ENCODE peak calls at places on chromosomes 12 and 14, in six cellular contexts. W is osteocyte; N is keratinocyte; S is stimulated activated naive CD8-positive, alpha-beta T cell treated with anti-CD3 and anti-CD28 coated beads, Interleukin-15, Interleukin-2, amounts not matched to agents 100 U/mL and 50 U/mL, for 24 hours; O is NT2/D1; U is OCI-LY7. V is an unnamed sample.

GRCh38 chr12:105240233-105240632 is 4.3 kb upstream of the APPL2 start:
- DNase-seq in S (no peak), O (no peak), U (peak; percentile 20), W (no peak), N (no peak), V (peak; percentile 51)

GRCh38 chr14:81446279-81447007 is 46.3 kb upstream of the STON2 start:
- DNase-seq in O (no peak), S (no peak), N (no peak), U (no peak), W (no peak), V (no peak)

GRCh38 chr12:57242691-57243454 is 8.1 kb downstream of the STAC3 start:
- DNase-seq in U (peak; percentile 97), W (no peak), N (no peak), S (peak; percentile 88), O (peak; percentile 90), V (peak; percentile 64)

GRCh38 chr14:99513183-99513694 is 32.0 kb downstream of the CCNK start:
- DNase-seq in W (no peak), U (no peak), N (no peak), S (no peak), O (no peak), V (no peak)

GRCh38 chr12:120536064-120536791 is 2.1 kb downstream of the RNF10 start:
- DNase-seq in N (no peak), W (no peak), O (no peak), U (peak; percentile 33), S (peak; percentile 24), V (no peak)

GRCh38 chr14:71692496-71692895 is 239.7 kb upstream of the RGS6 start:
- DNase-seq in N (no peak), W (no peak), O (no peak), U (no peak), S (no peak), V (no peak)

GRCh38 chr14:65278589-65278988 is 133.9 kb upstream of the FUT8 start:
- DNase-seq in U (no peak), N (no peak), S (no peak), O (no peak), W (no peak), V (no peak)

GRCh38 chr14:56075301-56075700 is 42.9 kb upstream of the PELI2 start:
- DNase-seq in S (no peak), U (no peak), O (no peak), N (no peak), W (no peak), V (no peak)

GRCh38 chr14:104872469-104873341 is 7.6 kb downstream of the CEP170B start:
- DNase-seq in W (no peak), N (no peak), O (no peak), U (no peak), S (no peak), V (no peak)

GRCh38 chr12:120079352-120080042 is 37.1 kb downstream of the RAB35 start:
- DNase-seq in N (peak; percentile 59), W (no peak), O (no peak), S (no peak), U (no peak), V (no peak)

GRCh38 chr14:71168564-71168963 is 261.3 kb downstream of the PCNX1 start:
- DNase-seq in N (no peak), U (no peak), S (no peak), W (no peak), O (no peak), V (peak; percentile 37)

GRCh38 chr14:35786856-35787255 is 22.2 kb downstream of the RALGAPA1 start:
- DNase-seq in S (no peak), U (no peak), O (no peak), W (no peak), N (no peak), V (no peak)

GRCh38 chr12:113847856-113848255 is 118.3 kb downstream of the RBM19 start:
- DNase-seq in N (no peak), W (no peak), U (no peak), S (no peak), O (no peak), V (no peak)

GRCh38 chr14:96351986-96352385 is 11.2 kb downstream of the ATG2B start:
- DNase-seq in U (no peak), W (no peak), S (no peak), N (no peak), O (no peak), V (no peak)

GRCh38 chr12:56160160-56160763 is 2.1 kb downstream of the MYL6 start:
- DNase-seq in N (no peak), O (peak; percentile 40), W (no peak), U (peak; percentile 28), S (peak; percentile 59), V (no peak)

GRCh38 chr14:101220921-101221510 is 317.5 kb upstream of the RTL1 start:
- DNase-seq in O (no peak), W (peak; percentile 54), U (no peak), S (no peak), N (no peak), V (no peak)

GRCh38 chr14:69129264-69129880 is 23.5 kb downstream of the DCAF5 start:
- DNase-seq in O (peak; percentile 77), S (peak; percentile 72), W (no peak), U (peak; percentile 79), N (no peak), V (peak; percentile 84)

V was measured in OCI-M1.